ENCODE peak calls at places on chromosomes 12 and 14, in seven cellular contexts. C is cardiac muscle cell; L is left ventricle myocardium inferior; P is tibial artery; H is CD4-positive, alpha-beta T cell; Y is heart right ventricle; F is mesendoderm. J is an unnamed sample.

GRCh38 chr14:31021576-31021949 is 3.9 kb upstream of the AP4S1 start:
- DNase-seq in L (no peak), P (no peak), Y (no peak), C (no peak), H (no peak), F (no peak), J (no peak)

GRCh38 chr12:97336896-97337751 is 125.5 kb upstream of the RMST start:
- DNase-seq in F (no peak), Y (no peak), H (no peak), L (no peak), P (no peak), C (no peak), J (no peak)

GRCh38 chr12:60803147-60803546 is 1207.3 kb downstream of the SLC16A7 start:
- DNase-seq in C (no peak), P (no peak), H (no peak), Y (no peak), F (no peak), L (no peak), J (no peak)

GRCh38 chr12:6639151-6639773 is 3.5 kb upstream of the LPAR5 start:
- DNase-seq in P (no peak), F (no peak), Y (no peak), L (no peak), H (no peak), C (no peak), J (no peak)

GRCh38 chr12:75747572-75747995 is 236.2 kb upstream of the KRR1 start:
- DNase-seq in H (no peak), F (no peak), L (no peak), C (peak; percentile 58), Y (no peak), P (no peak), J (no peak)

GRCh38 chr12:67482751-67483661 is 165.5 kb upstream of the DYRK2 start:
- DNase-seq in C (peak; percentile 74), H (peak; percentile 83), Y (peak; percentile 55), L (peak; percentile 75), F (no peak), P (peak; percentile 75), J (no peak)

GRCh38 chr12:40907115-40907521 is 214.9 kb downstream of the CNTN1 start:
- DNase-seq in H (no peak), Y (no peak), L (no peak), F (peak; percentile 77), C (no peak), P (no peak), J (peak; percentile 65)

GRCh38 chr12:79725987-79726386 is 35.2 kb upstream of the PAWR start:
- DNase-seq in L (no peak), C (peak; percentile 61), P (no peak), F (no peak), H (no peak), Y (no peak), J (no peak)

GRCh38 chr14:76348898-76349297 is 27.0 kb upstream of the ESRRB start:
- DNase-seq in L (peak; percentile 25), C (peak; percentile 63), H (no peak), Y (peak; percentile 27), P (peak; percentile 25), F (peak; percentile 89), J (no peak)

GRCh38 chr12:55930771-55931316 is at the start of gene DGKA:
- DNase-seq in C (peak; percentile 84), H (peak; percentile 80), Y (peak; percentile 30), P (no peak), F (peak; percentile 62), L (peak; percentile 25), J (no peak)

GRCh38 chr12:53538209-53538689 is 31.0 kb upstream of the NPFF start:
- DNase-seq in C (peak; percentile 93), P (peak; percentile 30), H (no peak), Y (no peak), F (peak; percentile 64), L (no peak), J (no peak)

GRCh38 chr14:50825307-50825706 is 5.7 kb downstream of the NIN start:
- DNase-seq in L (no peak), Y (no peak), H (no peak), F (no peak), C (no peak), P (no peak), J (no peak)

GRCh38 chr14:86357866-86358265 is 827.9 kb downstream of the FLRT2 start:
- DNase-seq in L (no peak), P (no peak), H (no peak), F (no peak), Y (no peak), C (no peak), J (no peak)

GRCh38 chr12:121388421-121388981 is 11.4 kb upstream of the RNF34 start:
- DNase-seq in Y (no peak), F (peak; percentile 20), L (no peak), H (no peak), C (peak; percentile 60), P (no peak), J (no peak)

GRCh38 chr14:80264698-80265097 is 53.4 kb upstream of the DIO2 start:
- DNase-seq in C (no peak), H (no peak), L (no peak), F (no peak), Y (no peak), P (no peak), J (no peak)

GRCh38 chr12:31006416-31007152 is 67.1 kb upstream of the DDX11 start:
- DNase-seq in Y (no peak), P (no peak), L (no peak), C (no peak), H (no peak), F (no peak), J (no peak)
- H3K27ac ChIP-seq in Y (no peak overlapping the region), P (no peak overlapping the region), L (no peak overlapping the region), C (no peak overlapping the region), H (no peak overlapping the region), F (no peak overlapping the region), J (no peak overlapping the region)

GRCh38 chr14:105195533-105196227 is 14.6 kb upstream of the NUDT14 start:
- DNase-seq in F (peak; percentile 48), Y (no peak), P (no peak), C (peak; percentile 20), H (no peak), L (no peak), J (no peak)
- H3K27ac ChIP-seq in F (peak overlapping the region; percentile 13), Y (peak overlapping the region; percentile 94), P (no peak overlapping the region), C (no peak overlapping the region), H (no peak overlapping the region), L (peak overlapping the region; percentile 95), J (no peak overlapping the region)

GRCh38 chr14:79098324-79098723 is 928.2 kb downstream of the NRXN3 start:
- DNase-seq in P (no peak), Y (no peak), L (no peak), F (no peak), C (no peak), H (no peak), J (no peak)

GRCh38 chr14:79100578-79100977 is 930.4 kb downstream of the NRXN3 start:
- DNase-seq in P (no peak), H (no peak), C (no peak), F (no peak), L (no peak), Y (no peak), J (no peak)

GRCh38 chr14:79101388-79101787 is 931.2 kb downstream of the NRXN3 start:
- DNase-seq in Y (no peak), L (no peak), C (no peak), F (no peak), P (no peak), H (no peak), J (no peak)

GRCh38 chr14:79103764-79104163 is 933.6 kb downstream of the NRXN3 start:
- DNase-seq in F (no peak), Y (no peak), C (no peak), L (no peak), H (no peak), P (no peak), J (no peak)
- H3K27ac ChIP-seq in F (no peak overlapping the region), Y (no peak overlapping the region), C (no peak overlapping the region), L (no peak overlapping the region), H (no peak overlapping the region), P (no peak overlapping the region), J (no peak overlapping the region)

DNA sequence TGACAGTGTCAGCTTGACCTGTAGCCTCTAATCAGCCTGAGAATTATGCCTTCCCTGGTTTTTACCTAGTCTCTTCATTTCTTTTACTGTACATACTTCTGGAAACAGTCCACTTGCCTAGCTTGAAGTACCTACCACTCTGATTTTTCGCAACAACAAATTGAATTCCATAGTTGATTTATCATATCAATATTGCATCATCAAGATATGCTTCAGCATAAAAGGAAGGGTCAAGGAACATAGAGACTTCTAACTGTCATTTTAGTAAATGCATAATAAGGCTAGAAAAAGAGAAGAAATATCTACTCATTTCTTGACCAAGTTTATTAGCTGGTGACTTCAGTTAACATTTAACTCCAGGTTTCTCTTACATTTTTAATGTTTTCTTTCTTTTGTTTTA is 174.2 kb upstream of the FAR2 start:
- DNase-seq in Y (no peak), P (no peak), H (no peak), F (no peak), C (no peak), L (no peak), J (no peak)
- H3K27ac ChIP-seq in Y (no peak overlapping the region), P (no peak overlapping the region), H (no peak overlapping the region), F (no peak overlapping the region), C (no peak overlapping the region), L (no peak overlapping the region), J (no peak overlapping the region)

DNA sequence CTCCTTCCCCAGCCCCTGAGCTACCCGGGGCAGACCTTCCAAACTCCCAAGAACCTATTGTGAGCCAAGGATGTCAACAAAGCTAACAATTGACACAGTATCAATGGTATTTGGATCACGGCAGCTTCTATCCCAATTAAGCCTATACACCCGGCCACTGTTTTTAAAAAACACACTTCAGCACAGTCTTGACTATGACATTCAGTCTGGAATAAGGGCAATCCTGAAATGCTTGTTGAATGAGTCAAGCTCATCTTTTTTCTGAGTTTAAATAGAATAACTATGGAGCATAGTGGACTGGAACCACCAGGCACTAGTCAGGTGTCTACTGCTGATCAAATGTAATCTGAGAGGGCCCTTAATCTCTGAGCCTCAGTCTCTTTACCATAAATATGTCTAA is 5.7 kb downstream of the DENND5B start:
- DNase-seq in Y (no peak), C (peak; percentile 46), H (no peak), P (no peak), F (no peak), L (no peak), J (no peak)
- H3K27ac ChIP-seq in Y (no peak overlapping the region), C (peak overlapping the region; percentile 73), H (no peak overlapping the region), P (no peak overlapping the region), F (no peak overlapping the region), L (no peak overlapping the region), J (peak overlapping the region; percentile 37)